ENCODE peak calls at places on chromosome 16, in seven cellular contexts. Q is posterior cingulate gyrus, I is activated T-helper 1 cell treated with Interleukin-2 at 50 U/mL for 16 hours, H is HS-5, D is RCC 7860, J is kidney tubule cell, K is GM04504. C is an unnamed sample.

GRCh38 chr16:47424846-47425245 is 36.0 kb downstream of the ITFG1 start:
- DNase-seq in K (no peak), D (no peak), I (no peak), H (no peak), J (no peak), Q (no peak), C (no peak)

GRCh38 chr16:10957771-10958486 is 13.6 kb downstream of the CLEC16A start:
- DNase-seq in Q (no peak), H (no peak), K (no peak), J (no peak), I (no peak), D (no peak), C (peak; percentile 46)

GRCh38 chr16:84196727-84197486 is 6.0 kb downstream of the ADAD2 start:
- DNase-seq in D (no peak), K (no peak), H (no peak), Q (no peak), J (no peak), I (no peak), C (peak; percentile 90)

GRCh38 chr16:23148513-23149266 is 562 bp downstream of the USP31 start:
- DNase-seq in H (no peak), J (peak; percentile 76), D (peak; percentile 48), I (peak; percentile 38), Q (peak; percentile 50), K (no peak), C (peak; percentile 64)

GRCh38 chr16:29891525-29892457 is 7.6 kb downstream of the SEZ6L2 start:
- DNase-seq in K (no peak), J (no peak), I (no peak), Q (no peak), H (no peak), D (no peak), C (no peak)

GRCh38 chr16:65509172-65509571 is 387.3 kb upstream of the CDH11 start:
- DNase-seq in I (no peak), K (no peak), D (peak; percentile 54), J (peak; percentile 23), H (no peak), Q (no peak), C (peak; percentile 78)

GRCh38 chr16:57186630-57187507 is 740 bp downstream of the RSPRY1 start:
- DNase-seq in J (peak; percentile 54), Q (no peak), K (no peak), I (no peak), D (peak; percentile 28), H (no peak), C (peak; percentile 36)

GRCh38 chr16:80056334-80056733 is 455.8 kb upstream of the MAF start:
- DNase-seq in K (peak; percentile 6), Q (no peak), D (no peak), H (no peak), I (no peak), J (no peak), C (no peak)

GRCh38 chr16:51756447-51757123 is 605.5 kb upstream of the SALL1 start:
- DNase-seq in I (no peak), J (peak; percentile 46), K (no peak), Q (no peak), D (no peak), H (no peak), C (no peak)

GRCh38 chr16:55832788-55833583 is at the start of gene CES1:
- DNase-seq in J (no peak), D (no peak), I (no peak), K (no peak), Q (no peak), H (no peak), C (no peak)

GRCh38 chr16:23865853-23866252 is 30.1 kb downstream of the PRKCB start:
- DNase-seq in I (no peak), J (no peak), Q (no peak), D (no peak), H (no peak), K (no peak), C (no peak)

GRCh38 chr16:48374255-48374654 is 11.0 kb downstream of the SIAH1 start:
- DNase-seq in D (no peak), J (no peak), K (no peak), I (no peak), H (no peak), Q (no peak), C (no peak)

GRCh38 chr16:59090501-59090900 is 356.4 kb upstream of the GOT2 start:
- DNase-seq in H (no peak), I (no peak), K (no peak), J (peak; percentile 36), Q (no peak), D (no peak), C (no peak)

GRCh38 chr16:53809088-53809951 is 105.4 kb downstream of the FTO start:
- DNase-seq in J (peak; percentile 23), I (no peak), K (peak; percentile 75), D (no peak), Q (no peak), H (peak; percentile 77), C (peak; percentile 73)

GRCh38 chr16:27547134-27547533 is 2.6 kb downstream of the GTF3C1 start:
- DNase-seq in D (no peak), H (peak; percentile 49), J (peak; percentile 42), I (no peak), Q (no peak), K (peak; percentile 54), C (peak; percentile 81)

GRCh38 chr16:30805370-30806169 is 18.6 kb upstream of the ZNF629 start:
- DNase-seq in H (no peak), K (peak; percentile 68), J (peak; percentile 85), Q (peak; percentile 84), D (peak; percentile 58), I (peak; percentile 39), C (peak; percentile 71)

GRCh38 chr16:75254359-75254837 is 3.0 kb upstream of the BCAR1 start:
- DNase-seq in J (peak; percentile 80), H (no peak), D (peak; percentile 72), K (peak; percentile 93), I (no peak), Q (no peak), C (peak; percentile 77)

GRCh38 chr16:27718767-27719445 is 169.0 kb downstream of the KATNIP start:
- DNase-seq in J (no peak), K (no peak), Q (peak; percentile 76), I (no peak), H (no peak), D (no peak), C (no peak)

GRCh38 chr16:73068546-73069401 is 20.8 kb upstream of the ZFHX3 start:
- DNase-seq in H (peak; percentile 72), I (no peak), J (peak; percentile 97), D (peak; percentile 83), K (peak; percentile 74), Q (no peak), C (peak; percentile 98)

GRCh38 chr16:11671271-11671670 is 3.0 kb downstream of the SNN start:
- DNase-seq in D (no peak), J (no peak), I (no peak), K (no peak), Q (no peak), H (no peak), C (no peak)

GRCh38 chr16:3274490-3274889 is 8.8 kb upstream of the ZNF263 start:
- DNase-seq in H (no peak), J (peak; percentile 45), Q (no peak), I (no peak), K (no peak), D (no peak), C (no peak)

GRCh38 chr16:49701867-49702494 is 153.9 kb downstream of the ZNF423 start:
- DNase-seq in D (no peak), K (no peak), I (no peak), Q (peak; percentile 57), H (no peak), J (no peak), C (no peak)

GRCh38 chr16:54590836-54591235 is 304.2 kb upstream of the IRX3 start:
- DNase-seq in J (no peak), Q (no peak), H (no peak), D (no peak), I (no peak), K (no peak), C (no peak)

GRCh38 chr16:11614587-11615175 is 28.0 kb upstream of the LITAF start:
- DNase-seq in J (peak; percentile 57), D (peak; percentile 49), I (no peak), K (no peak), Q (no peak), H (no peak), C (peak; percentile 69)

GRCh38 chr16:66534376-66534799 is 15.5 kb downstream of the TK2 start:
- DNase-seq in Q (no peak), I (no peak), H (no peak), K (no peak), D (no peak), J (no peak), C (no peak)

GRCh38 chr16:84730406-84731106 is 30.8 kb downstream of the USP10 start:
- DNase-seq in I (no peak), J (peak; percentile 90), D (peak; percentile 80), Q (no peak), H (peak; percentile 67), K (peak; percentile 75), C (peak; percentile 92)

GRCh38 chr16:80263181-80263823 is 277.5 kb upstream of the DYNLRB2 start:
- DNase-seq in Q (no peak), H (no peak), I (no peak), K (no peak), J (no peak), D (no peak), C (no peak)

GRCh38 chr16:4090476-4090875 is 25.8 kb downstream of the ADCY9 start:
- DNase-seq in H (no peak), K (no peak), D (no peak), I (no peak), J (peak; percentile 28), Q (no peak), C (no peak)

GRCh38 chr16:11201498-11202259 is 54.3 kb downstream of the SOCS1 start:
- DNase-seq in I (no peak), D (peak; percentile 81), Q (no peak), H (peak; percentile 94), K (peak; percentile 68), J (peak; percentile 94), C (peak; percentile 88)

GRCh38 chr16:78415669-78416068 is 316.2 kb downstream of the WWOX start:
- DNase-seq in Q (no peak), H (no peak), I (no peak), K (no peak), J (no peak), D (no peak), C (no peak)

GRCh38 chr16:3459401-3460090 is 16.1 kb downstream of the NAA60 start:
- DNase-seq in I (no peak), J (peak; percentile 50), K (no peak), D (no peak), Q (no peak), H (no peak), C (no peak)

GRCh38 chr16:49703494-49703893 is 152.4 kb downstream of the ZNF423 start:
- DNase-seq in H (no peak), I (no peak), J (no peak), K (no peak), D (no peak), Q (no peak), C (no peak)

GRCh38 chr16:87366288-87366687 is 17.3 kb downstream of the FBXO31 start:
- DNase-seq in D (no peak), Q (no peak), K (no peak), I (no peak), J (no peak), H (no peak), C (no peak)

C was measured in epithelial cell of esophagus.